ENCODE peak calls at places on chromosome 11, in seven cellular contexts. R is PC-3, Y is neural progenitor cell, D is endodermal cell, Q is IMR-90, T is GM23248, Z is fibroblast of lung. N is an unnamed sample. For H3K4me1, the result is how much of the 10 kb centered on the place peaks cover.

GRCh38 chr11:90243534-90243933 is 20.7 kb upstream of the CHORDC1 start:
- DNase-seq in Q (no peak), R (no peak), T (no peak), Y (no peak), Z (no peak), D (no peak), N (no peak)

GRCh38 chr11:5553347-5553746 is 5.0 kb upstream of the OR52H1 start:
- DNase-seq in D (no peak), Q (peak), T (peak), R (peak), Z (no peak), Y (no peak), N (no peak)

GRCh38 chr11:5274340-5274739 is 4.6 kb upstream of the HBE1 start:
- DNase-seq in Q (no peak), R (no peak), Z (peak), D (no peak), Y (no peak), T (no peak), N (peak)

GRCh38 chr11:36509265-36509664 is 807 bp downstream of the TRAF6 start:
- DNase-seq in Q (peak), Y (peak), Z (peak), R (peak), D (no peak), T (peak), N (peak)

GRCh38 chr11:2202071-2202899 is 30.7 kb upstream of the TH start:
- DNase-seq in Y (no peak), R (peak), Q (no peak), D (no peak), Z (no peak), T (no peak), N (peak)

GRCh38 chr11:60781286-60782044 is 3.7 kb upstream of the MS4A10 start:
- DNase-seq in Y (no peak), D (no peak), Q (no peak), R (no peak), T (no peak), Z (no peak), N (no peak)

GRCh38 chr11:59102259-59102765 is 4.7 kb upstream of the FAM111B start:
- DNase-seq in Z (peak), D (peak), Q (peak), T (peak), Y (peak), R (peak), N (peak)

GRCh38 chr11:113992459-113993105 is 17.7 kb downstream of the HTR3A start:
- DNase-seq in Y (peak), R (no peak), D (no peak), Z (no peak), T (no peak), Q (no peak), N (no peak)

GRCh38 chr11:69447786-69448185 is 33.7 kb upstream of the LINC01488 start:
- DNase-seq in Y (no peak), R (peak), T (peak), D (no peak), Q (no peak), Z (no peak), N (peak)

GRCh38 chr11:108198833-108199232 is 23.6 kb downstream of the NPAT start:
- DNase-seq in Z (no peak), T (no peak), Y (no peak), D (no peak), Q (no peak), R (no peak), N (peak)

GRCh38 chr11:93517611-93518010 is 25.6 kb downstream of the SMCO4 start:
- DNase-seq in Q (no peak), T (no peak), Y (no peak), Z (no peak), R (no peak), D (no peak), N (no peak)

GRCh38 chr11:94151311-94151710 is 22.7 kb downstream of the PANX1 start:
- DNase-seq in Z (peak), D (no peak), Q (no peak), Y (no peak), T (peak), R (no peak), N (no peak)

GRCh38 chr11:6618117-6619020 is 853 bp downstream of the TPP1 start:
- DNase-seq in Q (peak), Z (peak), T (peak), Y (no peak), D (no peak), R (peak), N (peak)

GRCh38 chr11:330307-330693 is 9.6 kb upstream of the IFITM3 start:
- DNase-seq in D (peak), Z (no peak), R (no peak), Y (no peak), Q (no peak), T (no peak), N (no peak)

GRCh38 chr11:126716456-126717083 is 284.0 kb downstream of the KIRREL3 start:
- DNase-seq in Q (peak), T (peak), D (peak), R (peak), Z (peak), Y (peak), N (no peak)

GRCh38 chr11:45501277-45501979 is 164.0 kb downstream of the CHST1 start:
- DNase-seq in R (no peak), T (no peak), Y (peak), Q (no peak), Z (no peak), D (peak), N (no peak)

GRCh38 chr11:17351510-17352176 is at the start of gene NCR3LG1:
- DNase-seq in Y (peak), R (no peak), Q (peak), Z (peak), T (peak), D (peak), N (peak)

GRCh38 chr11:6333112-6333511 is 12.8 kb upstream of the CAVIN3 start:
- DNase-seq in D (no peak), R (no peak), Z (no peak), Y (no peak), Q (peak), T (no peak), N (no peak)

GRCh38 chr11:63608353-63609345 is 5.6 kb downstream of the PLAAT3 start:
- DNase-seq in Q (peak), T (peak), R (no peak), Z (peak), Y (no peak), D (no peak), N (peak)

GRCh38 chr11:64885367-64886286 is 7.2 kb upstream of the EHD1 start:
- DNase-seq in T (peak), R (peak), Q (peak), Y (no peak), D (no peak), Z (peak), N (no peak)

GRCh38 chr11:11039249-11039965 is 181.6 kb upstream of the ZBED5 start:
- DNase-seq in Z (no peak), D (no peak), Q (peak), T (peak), Y (no peak), R (no peak), N (no peak)

GRCh38 chr11:795638-796564 is 2.2 kb downstream of the SLC25A22 start:
- DNase-seq in T (peak), R (peak), Z (peak), Q (peak), Y (no peak), D (peak), N (peak)

GRCh38 chr11:120335928-120336640 is at the start of gene ARHGEF12:
- DNase-seq in Z (peak), R (peak), D (peak), Q (peak), Y (peak), T (peak), N (peak)

GRCh38 chr11:21646351-21646750 is 546.5 kb upstream of the ANO5 start:
- DNase-seq in D (no peak), T (no peak), Y (no peak), Z (no peak), Q (no peak), R (no peak), N (no peak)

GRCh38 chr11:92225206-92225562 is 566 bp downstream of the FAT3 start:
- DNase-seq in D (peak), T (no peak), R (no peak), Y (peak), Z (no peak), Q (no peak), N (peak)

GRCh38 chr11:8814209-8814922 is 96.6 kb upstream of the AKIP1 start:
- DNase-seq in T (peak), R (peak), Z (peak), D (peak), Y (no peak), Q (no peak), N (peak)

GRCh38 chr11:132202621-132203020 is 832.2 kb downstream of the NTM start:
- DNase-seq in R (no peak), Y (no peak), Z (peak), D (no peak), T (peak), Q (peak), N (no peak)

GRCh38 chr11:8871283-8871775 is 39.7 kb upstream of the AKIP1 start:
- DNase-seq in D (peak), T (peak), Q (peak), Y (peak), Z (peak), R (peak), N (peak)

GRCh38 chr11:118882489-118882888 is 1.2 kb upstream of the CXCR5 start:
- DNase-seq in Z (no peak), R (no peak), Q (no peak), Y (no peak), T (no peak), D (no peak), N (no peak)

GRCh38 chr11:102158151-102158734 is 48.0 kb downstream of the YAP1 start:
- DNase-seq in R (peak), Q (no peak), Z (no peak), Y (no peak), D (no peak), T (peak), N (peak)

GRCh38 chr11:8744423-8744822 is 61.8 kb downstream of the RPL27A start:
- DNase-seq in D (no peak), Y (no peak), Q (no peak), R (peak), T (peak), Z (peak), N (peak)

GRCh38 chr11:9664276-9665171 is 647 bp downstream of the SWAP70 start:
- DNase-seq in Q (peak), D (no peak), R (peak), Y (peak), Z (peak), T (peak), N (peak)

GRCh38 chr11:131889760-131890620 is 519.6 kb downstream of the NTM start:
- DNase-seq in R (no peak), T (peak), Y (peak), Z (peak), D (peak), Q (peak), N (no peak)

GRCh38 chr11:7890417-7891179 is 40.5 kb downstream of the OR10A6 start:
- DNase-seq in Y (peak), D (no peak), Q (no peak), Z (no peak), R (no peak), T (peak), N (no peak)

GRCh38 chr11:73520358-73521061 is 77.4 kb downstream of the FAM168A start:
- DNase-seq in R (no peak), D (no peak), Y (no peak), Z (no peak), Q (peak), T (no peak), N (no peak)

GRCh38 chr11:12242926-12243325 is 132.5 kb downstream of the MICAL2 start:
- DNase-seq in Y (no peak), Z (no peak), Q (no peak), R (no peak), D (no peak), T (no peak), N (no peak)
- H3K4me1 ChIP-seq in Y (under half), Z (under half), Q (under half), R (under half), D (under half), T (under half), N (under half)

DNA sequence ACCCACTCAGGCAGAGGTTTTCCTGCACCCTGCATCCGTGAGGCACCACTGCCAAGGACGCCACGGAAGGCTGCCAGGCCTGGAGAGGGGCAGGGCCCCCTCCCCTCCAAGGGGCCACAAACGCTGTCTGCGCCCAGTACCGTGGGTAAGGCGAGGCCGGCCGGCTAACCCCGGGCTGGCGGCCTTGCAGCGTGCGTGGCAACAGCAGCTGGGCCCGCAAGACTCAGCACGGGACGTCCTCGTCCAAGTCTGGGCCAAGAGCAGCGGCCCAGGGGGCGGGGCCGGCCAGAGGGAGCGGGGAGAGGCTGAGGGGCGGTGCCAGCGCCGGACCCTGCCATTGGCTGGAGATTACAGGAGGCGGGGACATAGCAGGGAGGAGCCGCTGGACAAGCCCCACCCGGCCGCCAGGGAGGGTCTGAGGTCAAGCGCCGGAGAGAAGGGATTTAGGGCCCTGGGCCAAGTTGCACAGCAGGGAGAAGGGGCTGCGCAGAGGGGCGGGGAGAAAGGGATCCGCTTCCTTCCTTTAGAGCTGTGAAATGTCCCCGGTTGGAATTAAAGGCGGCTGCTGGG is 16.0 kb downstream of the SLC43A1 start:
- DNase-seq in Y (peak), Z (peak), T (peak), R (peak), D (peak), Q (peak), N (peak)
- H3K9ac ChIP-seq in Y (no peak), Z (no peak), T (peak), R (no peak), D (no peak), Q (peak), N (no peak)

GRCh38 chr11:76169473-76169881 is 36.8 kb downstream of the WNT11 start:
- DNase-seq in Q (no peak), D (no peak), T (peak), Z (no peak), R (no peak), Y (no peak), N (no peak)
- H3K4me1 ChIP-seq in Q (under half), D (under half), T (under half), Z (under half), R (under half), Y (under half), N (under half)

GRCh38 chr11:130638048-130638447 is 189.6 kb downstream of the ADAMTS15 start:
- DNase-seq in T (no peak), D (no peak), Q (no peak), R (no peak), Y (no peak), Z (no peak), N (no peak)
- H3K9ac ChIP-seq in T (no peak), D (no peak), Q (no peak), R (peak), Y (no peak), Z (no peak), N (no peak)

DNA sequence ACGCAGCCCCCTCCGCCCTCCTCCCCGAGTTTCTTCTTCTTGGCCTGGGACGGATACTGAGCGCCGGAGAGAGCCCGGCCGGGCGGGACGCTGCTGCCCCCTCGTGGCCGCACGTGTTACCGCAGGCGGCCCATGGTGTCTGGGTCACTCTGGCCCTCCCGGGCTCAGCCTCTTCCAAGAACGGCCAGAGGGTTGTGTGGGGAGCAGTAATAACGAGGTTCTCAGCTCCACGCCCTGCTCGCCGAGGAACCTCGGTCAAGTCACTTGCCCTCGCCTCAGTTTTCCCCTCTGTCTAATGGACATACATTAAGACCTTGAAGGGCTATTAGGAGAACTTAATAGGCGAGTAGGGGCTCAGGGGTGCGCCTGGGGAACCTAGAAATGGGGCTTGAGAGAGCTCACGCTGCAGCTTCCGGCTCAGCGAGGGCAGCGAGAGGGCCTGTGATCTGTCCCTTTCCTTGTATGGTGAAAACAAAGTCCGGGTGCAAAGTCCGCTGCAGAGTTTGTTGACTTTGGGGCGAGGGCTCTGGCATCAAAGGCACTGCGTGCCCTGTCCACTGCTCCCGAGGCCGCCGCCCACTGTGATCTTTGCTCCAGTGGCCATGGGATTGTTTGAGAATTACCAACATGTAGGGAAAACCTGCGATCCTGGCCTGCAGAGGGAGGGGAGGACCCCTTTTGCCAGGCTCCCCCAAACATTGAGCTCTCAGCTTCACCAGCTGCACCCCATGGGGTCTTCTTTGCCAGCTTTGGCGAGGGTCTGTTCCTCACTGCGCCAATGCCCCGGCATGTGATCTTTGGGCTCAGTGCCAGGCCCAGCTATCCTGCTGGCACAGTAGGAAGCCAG is 14.4 kb upstream of the LRP5 start:
- DNase-seq in R (peak), T (peak), Q (peak), D (peak), Z (peak), Y (peak), N (peak)
- H3K4me1 ChIP-seq in R (under half), T (under half), Q (under half), D (under half), Z (under half), Y (under half), N (under half)

GRCh38 chr11:129260750-129261149 is 68.6 kb upstream of the ARHGAP32 start:
- DNase-seq in R (no peak), Z (peak), D (no peak), T (no peak), Y (no peak), Q (no peak), N (no peak)
- H3K9ac ChIP-seq in R (no peak), Z (no peak), D (no peak), T (no peak), Y (no peak), Q (no peak), N (no peak)

N was measured in mammary epithelial cell.